ENCODE peak calls at places on chromosomes 4 and X, in six cellular contexts. O is Peyer's patch, G is uterus, I is stomach, Y is cardiac muscle cell, X is PC-3. L is an unnamed sample.

GRCh38 chr4:82797591-82798081 is 960 bp downstream of the SCD5 start:
- DNase-seq in O (peak; percentile 56), G (peak; percentile 24), I (no peak), Y (peak; percentile 36), X (no peak), L (no peak)

GRCh38 chrX:110341189-110342035 is 17.2 kb upstream of the RTL9 start:
- DNase-seq in O (no peak), G (no peak), I (no peak), Y (no peak), X (peak; percentile 78), L (no peak)

GRCh38 chrX:1221296-1221845 is 8.9 kb upstream of the CRLF2 start:
- DNase-seq in O (no peak), G (no peak), I (no peak), Y (no peak), X (no peak), L (no peak)

GRCh38 chrX:132266583-132267355 is 47.5 kb upstream of the RAP2C start:
- DNase-seq in O (no peak), G (no peak), I (no peak), Y (no peak), X (no peak), L (no peak)

GRCh38 chr4:3342182-3342854 is 49.5 kb downstream of the RGS12 start:
- DNase-seq in O (no peak), G (no peak), I (no peak), Y (no peak), X (peak; percentile 49), L (no peak)

GRCh38 chr4:144357970-144358369 is 217.5 kb upstream of the GYPA start:
- DNase-seq in O (no peak), G (no peak), I (no peak), Y (no peak), X (no peak), L (no peak)

GRCh38 chr4:81359207-81359606 is 112.5 kb downstream of the RASGEF1B start:
- DNase-seq in O (no peak), G (no peak), I (no peak), Y (no peak), X (no peak), L (no peak)

GRCh38 chr4:125313497-125313896 is 1.3 kb upstream of the FAT4 start:
- DNase-seq in O (no peak), G (peak; percentile 17), I (no peak), Y (peak; percentile 89), X (peak; percentile 88), L (peak; percentile 21)

GRCh38 chr4:83561381-83561780 is 25.5 kb downstream of the GPAT3 start:
- DNase-seq in O (no peak), G (no peak), I (peak; percentile 38), Y (no peak), X (peak; percentile 75), L (no peak)

GRCh38 chr4:8192748-8193738 is 6.0 kb upstream of the SH3TC1 start:
- DNase-seq in O (no peak), G (no peak), I (peak; percentile 82), Y (no peak), X (peak; percentile 69), L (no peak)

GRCh38 chr4:163107754-163108153 is 58.9 kb downstream of the NAF1 start:
- DNase-seq in O (no peak), G (no peak), I (no peak), Y (no peak), X (peak; percentile 30), L (no peak)

GRCh38 chr4:110830461-110830860 is 207.6 kb upstream of the PITX2 start:
- DNase-seq in O (no peak), G (no peak), I (no peak), Y (no peak), X (no peak), L (no peak)

GRCh38 chrX:23845316-23845932 is 62.3 kb downstream of the APOO start:
- DNase-seq in O (no peak), G (no peak), I (peak; percentile 31), Y (no peak), X (no peak), L (no peak)

GRCh38 chrX:39814391-39814790 is 283.4 kb downstream of the BCOR start:
- DNase-seq in O (no peak), G (no peak), I (no peak), Y (no peak), X (peak; percentile 38), L (peak; percentile 45)

GRCh38 chr4:139736661-139737060 is 71.0 kb downstream of the MGST2 start:
- DNase-seq in O (no peak), G (no peak), I (no peak), Y (no peak), X (no peak), L (no peak)

GRCh38 chr4:158186815-158187214 is 14.0 kb upstream of the GASK1B start:
- DNase-seq in O (no peak), G (no peak), I (no peak), Y (no peak), X (no peak), L (no peak)

GRCh38 chr4:154425514-154425913 is 66.1 kb downstream of the DCHS2 start:
- DNase-seq in O (no peak), G (no peak), I (no peak), Y (no peak), X (no peak), L (no peak)
- H3K4me3 ChIP-seq in O (no peak overlapping the region), G (no peak overlapping the region), I (no peak overlapping the region), Y (no peak overlapping the region), X (no peak overlapping the region), L (no peak overlapping the region)

GRCh38 chr4:169260217-169260866 is 10.4 kb downstream of the SH3RF1 start:
- DNase-seq in O (no peak), G (no peak), I (no peak), Y (no peak), X (no peak), L (no peak)
- H3K4me1 ChIP-seq in O (no peaks in the 10 kb centered on the region), G (no peaks in the 10 kb centered on the region), I (peaks cover 83% of the 10 kb centered on the region), Y (peaks cover 7% of the 10 kb centered on the region), X (peaks cover 31% of the 10 kb centered on the region), L (no peaks in the 10 kb centered on the region)

DNA sequence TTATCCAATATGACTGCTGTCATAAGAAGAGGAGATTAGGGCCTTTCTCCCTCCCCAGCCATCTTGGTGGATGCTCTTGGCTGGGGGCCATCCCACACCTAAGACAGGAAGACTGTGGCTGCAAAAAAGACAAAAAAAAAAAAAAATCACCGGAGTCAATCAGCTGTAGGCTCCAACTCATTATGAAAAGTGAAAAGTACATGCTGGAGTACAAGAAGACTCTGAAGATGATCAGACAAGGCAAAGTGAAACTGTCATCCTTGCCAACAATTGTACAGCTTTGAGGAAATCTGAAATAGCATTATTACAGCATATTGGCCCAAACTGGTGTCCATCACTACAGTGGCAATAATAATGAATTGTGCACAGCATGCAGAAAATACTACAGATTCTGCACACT is 5.2 kb downstream of the EGFL6 start:
- DNase-seq in O (no peak), G (no peak), I (no peak), Y (no peak), X (no peak), L (no peak)
- H3K27me3 ChIP-seq in O (no peaks in the 10 kb centered on the region), G (no peaks in the 10 kb centered on the region), I (peaks cover 13% of the 10 kb centered on the region), Y (peaks cover 23% of the 10 kb centered on the region), X (peaks cover 37% of the 10 kb centered on the region), L (no peaks in the 10 kb centered on the region)

GRCh38 chr4:18075823-18076433 is 54.4 kb upstream of the LCORL start:
- DNase-seq in O (peak; percentile 37), G (no peak), I (peak; percentile 28), Y (no peak), X (peak; percentile 47), L (peak; percentile 44)

GRCh38 chr4:18081708-18082107 is 60.2 kb upstream of the LCORL start:
- DNase-seq in O (no peak), G (no peak), I (no peak), Y (no peak), X (no peak), L (no peak)

GRCh38 chr4:18071894-18072293 is 50.3 kb upstream of the LCORL start:
- DNase-seq in O (no peak), G (no peak), I (no peak), Y (no peak), X (no peak), L (no peak)

GRCh38 chr4:18082254-18082653 is 60.7 kb upstream of the LCORL start:
- DNase-seq in O (no peak), G (no peak), I (no peak), Y (no peak), X (no peak), L (no peak)

DNA sequence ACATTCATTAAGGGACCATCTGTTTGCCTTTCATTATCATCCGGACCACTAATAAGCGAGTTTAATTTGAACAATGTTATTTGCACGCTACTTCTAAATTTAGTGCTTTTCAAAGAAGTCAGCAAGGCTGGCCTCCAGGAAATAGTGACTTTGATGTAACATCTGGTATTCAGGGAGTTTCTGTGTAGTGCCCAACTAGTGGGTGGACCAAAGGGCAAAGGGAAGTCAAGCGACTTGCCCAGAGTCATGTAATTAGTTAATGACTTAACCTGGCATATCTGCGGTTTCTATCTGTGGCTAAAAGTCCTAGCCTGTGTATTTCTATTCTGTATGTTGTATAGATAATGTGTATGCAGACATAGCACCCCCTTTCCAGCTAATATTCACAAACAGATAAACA is 56.3 kb upstream of the LCORL start:
- DNase-seq in O (no peak), G (no peak), I (no peak), Y (no peak), X (no peak), L (no peak)
- H3K4me3 ChIP-seq in O (no peak overlapping the region), G (no peak overlapping the region), I (no peak overlapping the region), Y (no peak overlapping the region), X (no peak overlapping the region), L (no peak overlapping the region)

GRCh38 chr4:145879598-145879997 is 59.0 kb downstream of the ZNF827 start:
- DNase-seq in O (no peak), G (no peak), I (no peak), Y (no peak), X (no peak), L (no peak)
- H3K4me1 ChIP-seq in O (no peaks in the 10 kb centered on the region), G (peaks cover 12% of the 10 kb centered on the region), I (peaks cover 46% of the 10 kb centered on the region), Y (peaks cover 12% of the 10 kb centered on the region), X (no peaks in the 10 kb centered on the region), L (no peaks in the 10 kb centered on the region)

DNA sequence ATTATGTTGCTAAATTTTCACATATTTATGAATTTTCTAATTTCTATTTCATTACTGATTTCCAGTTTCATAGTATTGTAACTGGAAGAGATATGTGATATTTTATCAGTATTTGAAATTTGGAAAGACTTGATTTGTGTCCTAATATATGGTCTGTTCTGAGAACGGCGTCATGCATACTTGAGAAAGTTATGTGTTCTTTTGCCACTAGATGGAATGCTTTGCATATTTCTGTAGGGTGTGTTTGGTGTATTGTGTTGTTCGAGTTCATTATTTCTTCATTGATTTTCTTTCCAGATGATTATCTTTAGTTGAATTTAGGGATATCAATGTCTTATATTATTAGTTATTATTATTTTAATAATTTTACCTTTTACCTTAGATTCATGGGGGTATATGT is 110.6 kb upstream of the ITM2A start:
- DNase-seq in O (no peak), G (no peak), I (no peak), Y (no peak), X (peak; percentile 12), L (no peak)
- H3K27me3 ChIP-seq in O (no peaks in the 10 kb centered on the region), G (no peaks in the 10 kb centered on the region), I (no peaks in the 10 kb centered on the region), Y (no peaks in the 10 kb centered on the region), X (no peaks in the 10 kb centered on the region), L (no peaks in the 10 kb centered on the region)

GRCh38 chr4:87108142-87108546 is 112.3 kb downstream of the KLHL8 start:
- DNase-seq in O (no peak), G (peak; percentile 46), I (no peak), Y (no peak), X (peak; percentile 72), L (no peak)
- H3K4me3 ChIP-seq in O (no peak overlapping the region), G (no peak overlapping the region), I (no peak overlapping the region), Y (no peak overlapping the region), X (no peak overlapping the region), L (no peak overlapping the region)

GRCh38 chr4:123403205-123403604 is 6.6 kb downstream of the SPRY1 start:
- DNase-seq in O (no peak), G (no peak), I (no peak), Y (no peak), X (no peak), L (no peak)
- H3K4me1 ChIP-seq in O (no peaks in the 10 kb centered on the region), G (no peaks in the 10 kb centered on the region), I (peaks cover 83% of the 10 kb centered on the region), Y (peaks cover 18% of the 10 kb centered on the region), X (peaks cover 25% of the 10 kb centered on the region), L (peaks cover 14% of the 10 kb centered on the region)